ENCODE peak calls at places on chromosome 12, in ten cellular contexts. M is left ventricle myocardium inferior; B is cardiac muscle cell; V is HAP-1; Z is aorta; U is tibial artery; X is prostate gland; R is CD4-positive, alpha-beta memory T cell; K is body of pancreas; W is heart right ventricle. Y is an unnamed sample.

GRCh38 chr12:76020281-76020680 is 11.3 kb downstream of the PHLDA1 start:
- DNase-seq in Z (no peak), R (peak; percentile 75), V (no peak), X (peak; percentile 14), W (no peak), U (no peak), B (no peak), K (no peak), M (no peak), Y (no peak)

GRCh38 chr12:83003026-83003425 is 316.3 kb downstream of the TMTC2 start:
- DNase-seq in M (no peak), Z (no peak), X (no peak), R (no peak), W (no peak), K (no peak), V (no peak), B (no peak), U (no peak), Y (no peak)

GRCh38 chr12:6326316-6326959 is 15.4 kb downstream of the TNFRSF1A start:
- DNase-seq in W (peak; percentile 77), U (no peak), M (peak; percentile 53), V (peak; percentile 69), B (peak; percentile 80), Z (no peak), K (no peak), R (no peak), X (no peak), Y (no peak)

GRCh38 chr12:59119676-59120075 is 199.4 kb upstream of the LRIG3 start:
- DNase-seq in W (no peak), M (no peak), B (no peak), U (no peak), R (no peak), K (no peak), Z (no peak), X (no peak), V (no peak), Y (no peak)

GRCh38 chr12:68648179-68648578 is 37.5 kb downstream of the RAP1B start:
- DNase-seq in V (no peak), K (no peak), X (no peak), M (no peak), Z (no peak), R (no peak), W (no peak), U (no peak), B (no peak), Y (no peak)

GRCh38 chr12:116065561-116065960 is 211.9 kb downstream of the MED13L start:
- DNase-seq in K (no peak), V (no peak), X (no peak), B (no peak), Z (no peak), W (no peak), R (no peak), M (no peak), U (no peak), Y (no peak)

GRCh38 chr12:89235189-89235993 is 116.9 kb downstream of the DUSP6 start:
- DNase-seq in M (no peak), R (peak; percentile 20), Z (no peak), B (no peak), V (no peak), X (no peak), K (no peak), W (no peak), U (no peak), Y (no peak)

GRCh38 chr12:57852195-57852594 is 5.7 kb upstream of the CTDSP2 start:
- DNase-seq in K (no peak), B (no peak), U (peak; percentile 93), W (no peak), Z (peak; percentile 83), R (no peak), V (no peak), X (peak; percentile 17), M (peak; percentile 59), Y (no peak)

GRCh38 chr12:132653567-132654290 is 33.4 kb downstream of the POLE start:
- DNase-seq in K (no peak), X (no peak), U (no peak), Z (no peak), W (no peak), M (no peak), R (no peak), V (no peak), B (no peak), Y (no peak)

GRCh38 chr12:49225551-49226166 is 36.8 kb upstream of the TUBA1A start:
- DNase-seq in U (peak; percentile 25), X (no peak), W (no peak), K (no peak), V (peak; percentile 18), R (no peak), M (no peak), Z (no peak), B (no peak), Y (no peak)

DNA sequence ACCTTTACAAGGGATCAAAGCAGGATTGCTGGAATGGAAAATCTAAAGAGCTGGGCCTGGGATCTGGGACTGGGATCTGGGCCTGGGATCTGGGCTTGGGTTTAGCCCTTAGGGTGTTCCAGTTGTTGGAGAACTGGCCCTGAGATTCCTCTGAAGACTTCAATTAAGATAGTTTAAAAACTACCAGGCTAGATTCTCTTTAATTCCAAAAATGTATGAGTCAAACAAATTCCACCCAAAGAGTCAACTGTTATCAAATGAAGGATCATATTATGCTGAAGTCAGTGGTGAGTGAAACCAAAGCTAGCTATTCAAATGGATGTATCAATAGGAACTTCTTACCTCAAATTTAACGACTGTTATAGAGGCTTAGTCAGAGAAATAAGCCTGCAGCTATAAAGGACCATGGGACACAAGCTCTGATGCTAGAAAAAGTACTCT is 40.5 kb downstream of the LIMA1 start:
- DNase-seq in B (no peak), V (no peak), Z (no peak), W (no peak), U (no peak), K (no peak), R (no peak), M (no peak), X (no peak), Y (no peak)
- H3K4me1 ChIP-seq in B (peaks cover 12% of the 10 kb centered on the region), V (no peaks in the 10 kb centered on the region), Z (peaks cover 4% of the 10 kb centered on the region), W (peaks cover 4% of the 10 kb centered on the region), U (no peaks in the 10 kb centered on the region), K (peaks cover 23% of the 10 kb centered on the region), R (no peaks in the 10 kb centered on the region), M (peaks cover 48% of the 10 kb centered on the region), X (no peaks in the 10 kb centered on the region), Y (no peaks in the 10 kb centered on the region)

DNA sequence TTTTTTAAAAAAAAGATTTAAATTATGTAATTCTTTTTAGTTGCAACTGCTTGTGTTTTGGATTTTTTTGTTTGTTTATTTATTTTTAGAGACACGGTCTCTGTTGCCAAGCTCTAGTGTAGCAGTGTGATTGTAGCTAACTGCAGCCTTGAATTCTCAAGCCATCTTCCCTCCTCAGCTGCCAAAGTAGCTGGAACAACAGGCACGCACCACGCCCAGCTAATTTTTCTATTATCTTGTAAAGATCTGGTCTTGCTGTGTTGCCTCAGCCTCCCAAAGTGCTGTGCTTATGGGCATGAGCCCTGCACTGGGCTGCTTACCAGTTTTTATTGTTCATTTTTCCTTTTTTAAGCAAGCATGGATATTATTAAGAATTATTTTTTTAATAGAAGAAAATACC is 10.6 kb upstream of the ART4 start:
- DNase-seq in Z (no peak), R (no peak), M (peak; percentile 16), V (peak; percentile 21), X (no peak), U (no peak), K (no peak), B (no peak), W (no peak), Y (no peak)
- H3K36me3 ChIP-seq in Z (no peaks in the 10 kb centered on the region), R (no peaks in the 10 kb centered on the region), M (no peaks in the 10 kb centered on the region), V (no peaks in the 10 kb centered on the region), X (no peaks in the 10 kb centered on the region), U (no peaks in the 10 kb centered on the region), K (no peaks in the 10 kb centered on the region), B (no peaks in the 10 kb centered on the region), W (no peaks in the 10 kb centered on the region), Y (no peaks in the 10 kb centered on the region)

DNA sequence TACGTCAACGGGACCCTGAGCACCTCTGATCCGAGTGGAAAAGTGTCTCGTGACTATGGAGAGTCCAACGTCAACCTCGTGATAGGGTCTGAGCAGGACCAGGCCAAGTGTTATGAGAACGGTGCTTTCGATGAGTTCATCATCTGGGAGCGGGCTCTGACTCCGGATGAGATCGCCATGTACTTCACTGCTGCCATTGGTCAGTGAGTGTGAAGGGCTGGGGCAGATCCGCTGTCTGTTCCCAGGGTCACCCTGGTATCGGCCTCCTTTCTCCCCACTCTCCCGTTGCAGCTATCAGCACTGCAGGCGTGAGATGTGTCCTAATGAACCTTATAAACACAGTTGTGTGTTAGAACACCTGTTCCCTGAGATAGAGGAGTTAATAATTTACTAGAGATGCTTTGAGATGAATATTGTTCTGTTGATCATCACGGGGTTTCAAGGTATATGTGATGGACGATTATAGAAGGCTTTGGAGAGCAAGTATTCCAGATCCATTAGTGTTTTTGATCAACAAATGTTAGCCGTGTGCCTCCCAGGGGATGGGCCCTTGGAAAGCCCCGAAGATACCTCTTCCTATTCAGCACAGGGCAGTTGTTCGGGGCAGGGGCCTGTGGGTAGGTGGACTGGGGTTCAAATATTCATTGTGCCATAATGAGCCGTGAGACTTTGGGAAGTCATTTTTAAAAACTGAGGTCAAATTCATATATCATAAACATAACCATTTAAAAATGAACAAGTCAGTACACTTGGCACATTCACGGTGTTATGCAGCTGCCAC is 33.6 kb downstream of the ADGRD1 start:
- DNase-seq in K (no peak), Z (no peak), R (no peak), V (no peak), M (no peak), W (no peak), X (no peak), B (no peak), U (no peak), Y (no peak)
- H3K4me1 ChIP-seq in K (peaks cover 6% of the 10 kb centered on the region), Z (no peaks in the 10 kb centered on the region), R (no peaks in the 10 kb centered on the region), V (no peaks in the 10 kb centered on the region), M (peaks cover 30% of the 10 kb centered on the region), W (peaks cover 8% of the 10 kb centered on the region), X (no peaks in the 10 kb centered on the region), B (peaks cover 10% of the 10 kb centered on the region), U (no peaks in the 10 kb centered on the region), Y (no peaks in the 10 kb centered on the region)

DNA sequence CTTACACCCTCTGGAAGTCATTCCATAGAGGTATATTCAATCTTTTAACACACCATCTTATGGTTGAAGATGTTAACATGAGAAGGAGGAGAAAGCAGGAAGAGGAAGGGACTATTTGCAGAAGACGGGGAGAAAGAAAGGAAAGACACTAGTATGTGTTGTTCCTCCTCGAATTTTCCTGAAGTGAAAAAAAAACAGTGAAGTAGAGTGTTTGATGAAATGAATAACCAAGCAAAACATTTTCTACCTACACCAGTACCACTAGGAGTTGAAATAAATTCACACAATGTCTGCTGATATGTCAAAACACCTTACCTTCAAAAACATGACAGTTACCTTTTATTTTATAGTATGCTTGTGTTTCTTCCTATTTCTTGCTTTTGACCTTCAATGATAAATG is 1.4 kb upstream of the CNOT2 start:
- DNase-seq in U (no peak), Z (no peak), R (no peak), K (no peak), M (no peak), V (no peak), X (no peak), B (no peak), W (no peak), Y (no peak)
- H3K36me3 ChIP-seq in U (peaks cover 29% of the 10 kb centered on the region), Z (no peaks in the 10 kb centered on the region), R (peaks cover 10% of the 10 kb centered on the region), K (no peaks in the 10 kb centered on the region), M (peaks cover 44% of the 10 kb centered on the region), V (peaks cover 12% of the 10 kb centered on the region), X (no peaks in the 10 kb centered on the region), B (no peaks in the 10 kb centered on the region), W (peaks cover 39% of the 10 kb centered on the region), Y (no peaks in the 10 kb centered on the region)

DNA sequence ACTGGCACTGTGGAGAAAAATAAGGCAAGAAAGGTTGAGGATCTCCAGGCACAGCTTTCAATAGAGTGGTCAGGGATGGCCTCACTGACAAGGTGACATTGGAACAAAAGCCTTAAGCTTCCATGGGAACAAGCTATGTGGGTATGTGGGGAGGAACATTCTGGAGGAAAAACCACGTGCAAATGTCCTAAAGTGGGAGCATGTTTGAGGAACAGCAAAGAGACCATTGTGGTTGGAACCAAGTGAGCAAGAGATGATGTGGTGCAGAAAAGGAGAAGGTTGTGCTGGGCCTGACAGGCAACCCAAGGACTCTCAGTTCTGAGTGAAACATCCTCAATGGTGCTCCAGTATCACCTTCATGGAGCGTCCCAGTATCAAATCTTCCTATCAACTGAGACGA is 184.0 kb downstream of the CAND1 start:
- DNase-seq in X (no peak), V (no peak), M (no peak), U (no peak), R (no peak), K (no peak), W (no peak), Z (no peak), B (no peak), Y (no peak)
- H3K4me1 ChIP-seq in X (no peaks in the 10 kb centered on the region), V (peaks cover 20% of the 10 kb centered on the region), M (peaks cover 34% of the 10 kb centered on the region), U (no peaks in the 10 kb centered on the region), R (peaks cover 40% of the 10 kb centered on the region), K (peaks cover 10% of the 10 kb centered on the region), W (peaks cover 3% of the 10 kb centered on the region), Z (no peaks in the 10 kb centered on the region), B (peaks cover 24% of the 10 kb centered on the region), Y (no peaks in the 10 kb centered on the region)